ENCODE peak calls at places on chromosome X, in five cellular contexts. L is putamen, R is sciatic nerve, S is GM20000, T is left lung. Y is an unnamed sample.

GRCh38 chrX:79096339-79096638 is 48.2 kb upstream of the GPR174 start:
- DNase-seq in S (no peak), T (no peak), L (no peak), R (no peak), Y (no peak)

GRCh38 chrX:68998716-68999115 is 166.5 kb downstream of the PJA1 start:
- DNase-seq in S (no peak), T (no peak), R (no peak), L (no peak), Y (no peak)

GRCh38 chrX:119118780-119119395 is 8.7 kb downstream of the KIAA1210 start:
- DNase-seq in R (peak; percentile 63), L (peak; percentile 11), S (peak; percentile 33), T (no peak), Y (no peak)

GRCh38 chrX:110167952-110168451 is 149.9 kb downstream of the AMMECR1 start:
- DNase-seq in T (peak; percentile 80), R (no peak), S (peak; percentile 16), L (no peak), Y (no peak)

GRCh38 chrX:132737743-132738142 is 220.7 kb downstream of the HS6ST2 start:
- DNase-seq in S (no peak), L (no peak), R (no peak), T (no peak), Y (no peak)

GRCh38 chrX:12949205-12949926 is 25.5 kb upstream of the TMSB4X start:
- DNase-seq in L (no peak), R (no peak), S (no peak), T (no peak), Y (no peak)

GRCh38 chrX:17750436-17750835 is 13.1 kb downstream of the SCML1 start:
- DNase-seq in T (no peak), S (no peak), R (no peak), L (no peak), Y (no peak)

GRCh38 chrX:135185795-135186443 is 14.7 kb upstream of the CT55 start:
- DNase-seq in R (no peak), S (peak; percentile 58), T (no peak), L (no peak), Y (no peak)

GRCh38 chrX:133580630-133581029 is 165.3 kb upstream of the GPC4 start:
- DNase-seq in R (no peak), T (no peak), S (no peak), L (no peak), Y (no peak)

GRCh38 chrX:137031517-137032377 is 2.0 kb downstream of the GPR101 start:
- DNase-seq in R (no peak), T (no peak), L (peak; percentile 21), S (peak; percentile 71), Y (peak; percentile 5)

GRCh38 chrX:3384330-3384729 is 37.9 kb upstream of the MXRA5 start:
- DNase-seq in S (no peak), R (no peak), L (no peak), T (no peak), Y (no peak)

GRCh38 chrX:43940811-43941210 is 32.4 kb downstream of the NDP start:
- DNase-seq in L (no peak), S (no peak), T (no peak), R (no peak), Y (no peak)

GRCh38 chrX:73289039-73289438 is 74.4 kb upstream of the NAP1L2 start:
- DNase-seq in T (no peak), S (no peak), R (no peak), L (no peak), Y (no peak)

GRCh38 chrX:151974336-151975227 is at the start of gene GABRE:
- DNase-seq in S (no peak), T (peak; percentile 68), R (peak; percentile 73), L (no peak), Y (no peak)

GRCh38 chrX:42846741-42847140 is 68.8 kb upstream of the PPP1R2C start:
- DNase-seq in L (no peak), R (no peak), S (no peak), T (no peak), Y (no peak)

GRCh38 chrX:10524578-10524977 is 95.8 kb downstream of the MID1 start:
- DNase-seq in L (no peak), S (no peak), T (no peak), R (no peak), Y (no peak)

GRCh38 chrX:51641421-51642021 is 22.8 kb upstream of the CENPVL3 start:
- DNase-seq in T (no peak), S (peak; percentile 23), R (no peak), L (peak; percentile 12), Y (no peak)

GRCh38 chrX:9466115-9466495 is 1.2 kb downstream of the TBL1X start:
- DNase-seq in L (no peak), R (peak; percentile 66), T (peak; percentile 82), S (peak; percentile 15), Y (peak; percentile 21)

GRCh38 chrX:151505796-151506195 is 57.7 kb upstream of the PASD1 start:
- DNase-seq in R (no peak), T (no peak), S (peak; percentile 4), L (no peak), Y (no peak)

GRCh38 chrX:107676559-107677378 is 48.5 kb downstream of the PRPS1 start:
- DNase-seq in L (no peak), T (peak; percentile 95), R (peak; percentile 89), S (peak; percentile 13), Y (no peak)

GRCh38 chrX:134908235-134908834 is 82.5 kb upstream of the SMIM10 start:
- DNase-seq in R (no peak), L (no peak), S (peak; percentile 11), T (no peak), Y (no peak)

GRCh38 chrX:64206556-64207162 is 1.2 kb upstream of the AMER1 start:
- DNase-seq in S (no peak), R (peak; percentile 59), T (no peak), L (peak; percentile 24), Y (no peak)

Y was measured in C1 segment of cervical spinal cord.